ENCODE peak calls at places on chromosome 18, in eight cellular contexts. Z is RWPE1; G is CD4-positive, alpha-beta memory T cell; F is thoracic aorta; I is tibial artery; L is stomach; C is PC-3; M is right cardiac atrium. J is an unnamed sample.

GRCh38 chr18:71878226-71878625 is 665.9 kb downstream of the CBLN2 start:
- DNase-seq in Z (no peak), G (no peak), F (no peak), I (no peak), L (no peak), C (peak; percentile 40), M (no peak), J (no peak)

GRCh38 chr18:59783138-59783537 is 85.9 kb upstream of the CCBE1 start:
- DNase-seq in Z (no peak), G (no peak), F (no peak), I (no peak), L (no peak), C (peak; percentile 82), M (no peak), J (no peak)

GRCh38 chr18:63464434-63464833 is 12.3 kb upstream of the SERPINB5 start:
- DNase-seq in Z (no peak), G (no peak), F (no peak), I (no peak), L (no peak), C (no peak), M (no peak), J (no peak)

GRCh38 chr18:62196978-62197377 is 9.9 kb downstream of the RELCH start:
- DNase-seq in Z (no peak), G (no peak), F (no peak), I (no peak), L (no peak), C (no peak), M (no peak), J (no peak)

GRCh38 chr18:78082776-78083175 is 833.1 kb downstream of the GALR1 start:
- DNase-seq in Z (no peak), G (no peak), F (no peak), I (no peak), L (no peak), C (no peak), M (no peak), J (no peak)

GRCh38 chr18:31161757-31162418 is 768 bp downstream of the DSC1 start:
- DNase-seq in Z (no peak), G (no peak), F (no peak), I (no peak), L (no peak), C (no peak), M (no peak), J (no peak)

GRCh38 chr18:41323044-41323443 is 632.0 kb upstream of the PIK3C3 start:
- DNase-seq in Z (no peak), G (no peak), F (no peak), I (no peak), L (no peak), C (peak; percentile 12), M (no peak), J (no peak)

GRCh38 chr18:69102959-69103358 is 297.7 kb upstream of the DOK6 start:
- DNase-seq in Z (no peak), G (no peak), F (no peak), I (no peak), L (no peak), C (no peak), M (no peak), J (no peak)

GRCh38 chr18:11310476-11311086 is 161.2 kb upstream of the PIEZO2 start:
- DNase-seq in Z (peak; percentile 42), G (no peak), F (no peak), I (no peak), L (no peak), C (peak; percentile 58), M (peak; percentile 74), J (no peak)

GRCh38 chr18:74266161-74266560 is 25.6 kb downstream of the CYB5A start:
- DNase-seq in Z (no peak), G (no peak), F (no peak), I (no peak), L (no peak), C (peak; percentile 90), M (no peak), J (no peak)

GRCh38 chr18:62044490-62045000 is 142.3 kb downstream of the PIGN start:
- DNase-seq in Z (no peak), G (no peak), F (no peak), I (no peak), L (no peak), C (no peak), M (no peak), J (no peak)

GRCh38 chr18:4412286-4412685 is 42.8 kb downstream of the DLGAP1 start:
- DNase-seq in Z (no peak), G (no peak), F (no peak), I (no peak), L (no peak), C (no peak), M (no peak), J (no peak)

GRCh38 chr18:3281456-3282400 is 19.8 kb downstream of the MYL12B start:
- DNase-seq in Z (peak; percentile 70), G (peak; percentile 72), F (no peak), I (no peak), L (no peak), C (peak; percentile 96), M (no peak), J (no peak)

GRCh38 chr18:3283908-3284307 is 22.0 kb downstream of the MYL12B start:
- DNase-seq in Z (no peak), G (no peak), F (no peak), I (no peak), L (no peak), C (no peak), M (peak; percentile 33), J (no peak)

GRCh38 chr18:3286165-3286564 is 24.2 kb downstream of the MYL12B start:
- DNase-seq in Z (no peak), G (no peak), F (no peak), I (no peak), L (no peak), C (no peak), M (no peak), J (no peak)

GRCh38 chr18:3283253-3283863 is 21.4 kb downstream of the MYL12B start:
- DNase-seq in Z (no peak), G (no peak), F (no peak), I (no peak), L (no peak), C (no peak), M (peak; percentile 9), J (no peak)

DNA sequence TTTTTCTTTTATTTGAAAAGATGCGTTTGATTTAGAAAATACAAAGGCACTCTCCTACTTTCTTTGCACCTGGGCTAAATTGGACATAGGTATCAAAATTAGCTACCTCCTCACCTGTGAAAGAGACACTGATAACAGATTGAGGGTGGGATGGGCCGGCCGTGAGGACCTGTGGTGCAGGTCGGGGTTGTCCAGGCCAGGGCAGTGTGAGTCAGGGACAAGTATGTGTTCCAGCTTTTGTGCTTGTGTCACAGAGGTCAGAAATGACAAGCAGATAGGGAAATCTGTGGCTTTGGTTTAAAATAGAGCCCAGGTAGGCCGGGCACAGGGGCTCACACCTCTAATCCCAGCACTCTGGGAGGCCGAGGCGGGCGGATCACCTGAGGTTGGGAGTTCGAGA is 22.6 kb downstream of the MYL12B start:
- DNase-seq in Z (no peak), G (no peak), F (no peak), I (no peak), L (no peak), C (no peak), M (no peak), J (no peak)
- H3K27ac ChIP-seq in Z (peak overlapping the region; percentile 8), G (no peak overlapping the region), F (no peak overlapping the region), I (no peak overlapping the region), L (no peak overlapping the region), C (no peak overlapping the region), M (no peak overlapping the region), J (no peak overlapping the region)

DNA sequence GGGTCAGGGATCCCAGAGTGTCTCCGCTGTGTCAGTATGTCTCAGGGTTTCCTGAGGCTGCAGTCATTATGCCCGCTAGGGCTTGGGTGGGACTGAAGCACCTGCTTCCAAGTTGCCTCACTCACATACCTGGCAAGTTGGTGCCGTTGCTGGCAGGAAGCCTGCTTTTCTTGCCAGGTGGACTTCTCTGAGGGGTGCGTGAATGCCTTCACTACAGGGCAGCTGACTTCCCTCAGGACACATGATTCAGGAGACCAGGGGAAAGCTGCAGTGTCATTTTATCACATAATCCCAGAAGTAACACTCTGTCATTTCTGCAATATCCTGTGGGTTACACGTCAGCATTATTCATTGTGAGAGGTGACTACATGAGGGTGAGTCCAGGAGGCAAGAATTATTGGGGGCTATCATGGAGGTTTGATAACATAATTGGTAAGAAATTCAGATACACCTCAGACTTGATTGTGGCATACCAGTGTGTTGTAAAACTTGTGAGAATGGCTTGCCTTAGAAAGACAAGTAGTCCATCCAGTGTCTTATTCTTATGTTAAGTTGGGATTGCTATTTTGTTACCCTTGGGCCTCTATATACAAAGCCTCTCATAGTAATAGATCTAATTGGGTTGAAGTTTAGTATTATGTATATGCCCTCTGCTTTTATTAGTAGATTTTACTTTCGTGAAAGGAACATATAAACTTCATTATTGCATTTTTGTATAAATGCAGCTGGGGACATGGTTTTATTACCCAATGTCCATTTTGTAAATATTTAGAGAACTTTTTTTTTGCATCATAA is 44.1 kb downstream of the NEDD4L start:
- DNase-seq in Z (peak; percentile 57), G (no peak), F (no peak), I (no peak), L (peak; percentile 83), C (peak; percentile 99), M (peak; percentile 34), J (peak; percentile 62)
- H3K27ac ChIP-seq in Z (peak overlapping the region; percentile 57), G (no peak overlapping the region), F (no peak overlapping the region), I (no peak overlapping the region), L (peak overlapping the region; percentile 79), C (peak overlapping the region; percentile 93), M (no peak overlapping the region), J (peak overlapping the region; percentile 79)

GRCh38 chr18:51234117-51235010 is 36.9 kb upstream of the MEX3C start:
- DNase-seq in Z (no peak), G (no peak), F (no peak), I (no peak), L (no peak), C (no peak), M (no peak), J (no peak)

GRCh38 chr18:51235011-51235789 is 37.7 kb upstream of the MEX3C start:
- DNase-seq in Z (peak; percentile 51), G (no peak), F (no peak), I (no peak), L (no peak), C (peak; percentile 3), M (no peak), J (no peak)

GRCh38 chr18:51227660-51228059 is 30.2 kb upstream of the MEX3C start:
- DNase-seq in Z (no peak), G (no peak), F (no peak), I (no peak), L (no peak), C (no peak), M (no peak), J (no peak)

GRCh38 chr18:51226068-51226467 is 28.6 kb upstream of the MEX3C start:
- DNase-seq in Z (no peak), G (no peak), F (no peak), I (no peak), L (no peak), C (no peak), M (no peak), J (no peak)

GRCh38 chr18:51229328-51229727 is 31.8 kb upstream of the MEX3C start:
- DNase-seq in Z (no peak), G (no peak), F (no peak), I (no peak), L (no peak), C (no peak), M (no peak), J (no peak)
- H3K27ac ChIP-seq in Z (no peak overlapping the region), G (no peak overlapping the region), F (no peak overlapping the region), I (no peak overlapping the region), L (no peak overlapping the region), C (no peak overlapping the region), M (no peak overlapping the region), J (no peak overlapping the region)

DNA sequence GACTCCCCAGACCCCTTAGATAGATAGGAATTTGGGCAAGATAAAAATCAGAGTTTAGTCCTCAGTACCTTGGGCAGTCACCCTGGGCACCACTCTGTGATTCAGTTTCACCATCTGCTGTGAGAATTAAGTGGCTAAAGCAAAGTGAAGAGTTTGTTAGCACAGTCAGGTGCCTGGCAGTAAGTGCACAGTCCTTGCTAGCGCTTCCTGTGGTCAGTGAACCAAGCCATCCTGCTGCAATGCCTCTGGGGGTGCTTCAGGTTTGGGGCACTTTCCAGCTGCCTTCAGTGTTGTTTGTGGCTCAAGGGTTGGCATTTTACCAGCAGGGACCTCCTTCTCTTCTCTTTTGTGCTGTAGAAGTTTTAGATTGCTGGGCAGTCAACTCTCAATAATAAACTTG is 48.5 kb upstream of the RMP24 start:
- DNase-seq in Z (no peak), G (no peak), F (no peak), I (no peak), L (no peak), C (no peak), M (no peak), J (no peak)
- H3K27ac ChIP-seq in Z (no peak overlapping the region), G (no peak overlapping the region), F (no peak overlapping the region), I (no peak overlapping the region), L (no peak overlapping the region), C (no peak overlapping the region), M (no peak overlapping the region), J (no peak overlapping the region)

J was measured in breast epithelium.